ENCODE peak calls at places on chromosomes 13 and 19, in seven cellular contexts. One of them, this sample, is unnamed.
A peak's percentile ranks its signal among the peaks of the same experiment; 100 is the strongest.

GRCh38 chr19:36213793-36214387 is 575 bp downstream of the ZNF565 start:
- DNase-seq in GM20000: no peak
- DNase-seq in omental fat pad: peak; percentile 26
- DNase-seq in neural crest cell: no peak
- DNase-seq in transverse colon: no peak
- DNase-seq in DND-41: no peak
- DNase-seq in endodermal cell: no peak
- DNase-seq in this sample: no peak

GRCh38 chr19:33374406-33374703 is 846 bp downstream of the CEBPG start:
- DNase-seq in DND-41: peak; percentile 38
- DNase-seq in GM20000: no peak
- DNase-seq in omental fat pad: no peak
- DNase-seq in transverse colon: no peak
- DNase-seq in endodermal cell: no peak
- DNase-seq in neural crest cell: no peak
- DNase-seq in this sample: no peak

GRCh38 chr19:31264379-31264778 is 84.9 kb downstream of the TSHZ3 start:
- DNase-seq in DND-41: no peak
- DNase-seq in omental fat pad: no peak
- DNase-seq in neural crest cell: no peak
- DNase-seq in GM20000: no peak
- DNase-seq in transverse colon: no peak
- DNase-seq in endodermal cell: no peak
- DNase-seq in this sample: no peak

GRCh38 chr13:111339366-111340143 is 19.1 kb downstream of the TEX29 start:
- DNase-seq in omental fat pad: no peak
- DNase-seq in DND-41: no peak
- DNase-seq in GM20000: no peak
- DNase-seq in endodermal cell: peak; percentile 33
- DNase-seq in neural crest cell: no peak
- DNase-seq in transverse colon: no peak
- DNase-seq in this sample: no peak

GRCh38 chr13:51453959-51454703 is 1.3 kb upstream of the INTS6 start:
- DNase-seq in endodermal cell: peak; percentile 68
- DNase-seq in neural crest cell: no peak
- DNase-seq in omental fat pad: no peak
- DNase-seq in GM20000: peak; percentile 30
- DNase-seq in DND-41: peak; percentile 19
- DNase-seq in transverse colon: peak; percentile 33
- DNase-seq in this sample: no peak

GRCh38 chr19:18193388-18194207 is 580 bp downstream of the MPV17L2 start:
- DNase-seq in transverse colon: no peak
- DNase-seq in GM20000: no peak
- DNase-seq in omental fat pad: no peak
- DNase-seq in neural crest cell: no peak
- DNase-seq in endodermal cell: peak; percentile 67
- DNase-seq in DND-41: peak; percentile 19
- DNase-seq in this sample: no peak

GRCh38 chr19:50224986-50225747 is 21.7 kb downstream of the MYH14 start:
- DNase-seq in omental fat pad: no peak
- DNase-seq in transverse colon: no peak
- DNase-seq in DND-41: no peak
- DNase-seq in endodermal cell: no peak
- DNase-seq in GM20000: no peak
- DNase-seq in neural crest cell: no peak
- DNase-seq in this sample: no peak

GRCh38 chr13:20128459-20128927 is 32.4 kb downstream of the GJA3 start:
- DNase-seq in endodermal cell: peak; percentile 72
- DNase-seq in GM20000: no peak
- DNase-seq in DND-41: peak; percentile 27
- DNase-seq in omental fat pad: no peak
- DNase-seq in neural crest cell: no peak
- DNase-seq in transverse colon: peak; percentile 41
- DNase-seq in this sample: no peak

GRCh38 chr19:12788682-12789097 is 2.6 kb upstream of the JUNB start:
- DNase-seq in transverse colon: peak; percentile 89
- DNase-seq in DND-41: no peak
- DNase-seq in omental fat pad: no peak
- DNase-seq in endodermal cell: peak; percentile 77
- DNase-seq in neural crest cell: no peak
- DNase-seq in GM20000: peak; percentile 86
- DNase-seq in this sample: no peak

GRCh38 chr13:108734676-108735075 is 105.3 kb downstream of the MYO16 start:
- DNase-seq in transverse colon: no peak
- DNase-seq in endodermal cell: peak; percentile 76
- DNase-seq in DND-41: no peak
- DNase-seq in neural crest cell: no peak
- DNase-seq in GM20000: no peak
- DNase-seq in omental fat pad: no peak
- DNase-seq in this sample: no peak

GRCh38 chr19:45079063-45079910 is at the start of gene GEMIN7:
- DNase-seq in neural crest cell: peak; percentile 83
- DNase-seq in endodermal cell: peak; percentile 94
- DNase-seq in DND-41: peak; percentile 84
- DNase-seq in transverse colon: peak; percentile 79
- DNase-seq in GM20000: peak; percentile 85
- DNase-seq in omental fat pad: no peak
- DNase-seq in this sample: no peak

GRCh38 chr13:58119351-58119750 is 487.8 kb downstream of the PCDH17 start:
- DNase-seq in neural crest cell: no peak
- DNase-seq in omental fat pad: no peak
- DNase-seq in DND-41: no peak
- DNase-seq in endodermal cell: no peak
- DNase-seq in transverse colon: no peak
- DNase-seq in GM20000: no peak
- DNase-seq in this sample: no peak

GRCh38 chr19:38321646-38322323 is 2.1 kb downstream of the KCNK6 start:
- DNase-seq in DND-41: no peak
- DNase-seq in omental fat pad: peak; percentile 47
- DNase-seq in neural crest cell: no peak
- DNase-seq in transverse colon: peak; percentile 58
- DNase-seq in endodermal cell: no peak
- DNase-seq in GM20000: no peak
- DNase-seq in this sample: no peak

GRCh38 chr13:71327266-71327665 is 539.7 kb downstream of the DACH1 start:
- DNase-seq in DND-41: no peak
- DNase-seq in neural crest cell: no peak
- DNase-seq in endodermal cell: no peak
- DNase-seq in omental fat pad: no peak
- DNase-seq in transverse colon: no peak
- DNase-seq in GM20000: no peak
- DNase-seq in this sample: no peak

GRCh38 chr13:99403458-99403971 is 96.3 kb upstream of the GPR183 start:
- DNase-seq in endodermal cell: no peak
- DNase-seq in transverse colon: peak; percentile 80
- DNase-seq in omental fat pad: no peak
- DNase-seq in neural crest cell: no peak
- DNase-seq in DND-41: no peak
- DNase-seq in GM20000: no peak
- DNase-seq in this sample: no peak

GRCh38 chr13:33927315-33927714 is 109.4 kb downstream of the RFC3 start:
- DNase-seq in GM20000: no peak
- DNase-seq in transverse colon: no peak
- DNase-seq in neural crest cell: no peak
- DNase-seq in omental fat pad: no peak
- DNase-seq in DND-41: no peak
- DNase-seq in endodermal cell: no peak
- DNase-seq in this sample: no peak

GRCh38 chr19:29815231-29815630 is 3.4 kb downstream of the CCNE1 start:
- DNase-seq in GM20000: peak; percentile 57
- DNase-seq in endodermal cell: no peak
- DNase-seq in neural crest cell: no peak
- DNase-seq in transverse colon: peak; percentile 46
- DNase-seq in omental fat pad: no peak
- DNase-seq in DND-41: no peak
- DNase-seq in this sample: no peak

GRCh38 chr13:33322474-33322827 is 36.9 kb upstream of the STARD13 start:
- DNase-seq in GM20000: no peak
- DNase-seq in DND-41: no peak
- DNase-seq in transverse colon: peak; percentile 24
- DNase-seq in endodermal cell: no peak
- DNase-seq in neural crest cell: no peak
- DNase-seq in omental fat pad: no peak
- DNase-seq in this sample: no peak

DNA sequence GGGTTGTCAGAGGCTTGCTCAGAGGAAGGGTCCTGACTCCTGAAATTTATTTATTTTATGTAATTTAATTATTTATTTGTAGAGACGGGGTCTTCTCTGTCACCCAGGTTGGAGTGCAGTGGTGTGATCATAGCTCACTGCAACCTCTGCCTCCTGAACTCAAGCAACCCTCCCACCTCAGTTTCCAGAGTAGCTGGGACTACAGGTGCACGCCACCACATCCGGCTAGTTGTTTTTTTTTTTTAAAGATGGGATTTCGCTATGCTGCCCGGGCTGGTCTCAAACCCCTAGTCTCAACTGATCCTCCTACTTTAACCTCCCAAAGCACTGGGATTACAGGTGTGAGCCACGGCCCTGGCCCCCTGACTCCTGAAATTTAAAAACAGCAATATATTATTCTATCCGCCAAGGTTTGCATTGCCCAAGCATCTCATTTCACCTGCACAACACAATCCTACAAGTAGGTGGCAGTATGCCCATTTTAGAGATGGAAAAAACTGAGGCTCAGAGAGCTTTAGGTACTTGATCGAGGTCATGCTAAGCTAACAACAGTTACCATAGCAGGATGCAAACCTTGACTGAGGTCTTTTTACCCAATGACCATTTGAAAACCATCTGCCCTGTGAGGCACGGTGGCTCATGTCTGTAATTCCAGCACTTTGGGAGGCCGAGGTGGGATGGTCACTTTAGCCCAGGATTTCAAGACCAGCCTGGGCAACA is 18.1 kb downstream of the ARHGEF18 start:
- DNase-seq in transverse colon: no peak
- DNase-seq in endodermal cell: no peak
- DNase-seq in DND-41: peak; percentile 32
- DNase-seq in GM20000: peak; percentile 67
- DNase-seq in omental fat pad: no peak
- DNase-seq in neural crest cell: no peak
- DNase-seq in this sample: no peak
- TF ChIP-seq CTCF in transverse colon: no peak
- TF ChIP-seq CTCF in endodermal cell: peak; percentile 66
- TF ChIP-seq CTCF in DND-41: peak; percentile 70
- TF ChIP-seq CTCF in GM20000: peak; percentile 62
- TF ChIP-seq CTCF in omental fat pad: no peak
- TF ChIP-seq CTCF in neural crest cell: peak; percentile 54
- TF ChIP-seq CTCF in this sample: peak; percentile 35

DNA sequence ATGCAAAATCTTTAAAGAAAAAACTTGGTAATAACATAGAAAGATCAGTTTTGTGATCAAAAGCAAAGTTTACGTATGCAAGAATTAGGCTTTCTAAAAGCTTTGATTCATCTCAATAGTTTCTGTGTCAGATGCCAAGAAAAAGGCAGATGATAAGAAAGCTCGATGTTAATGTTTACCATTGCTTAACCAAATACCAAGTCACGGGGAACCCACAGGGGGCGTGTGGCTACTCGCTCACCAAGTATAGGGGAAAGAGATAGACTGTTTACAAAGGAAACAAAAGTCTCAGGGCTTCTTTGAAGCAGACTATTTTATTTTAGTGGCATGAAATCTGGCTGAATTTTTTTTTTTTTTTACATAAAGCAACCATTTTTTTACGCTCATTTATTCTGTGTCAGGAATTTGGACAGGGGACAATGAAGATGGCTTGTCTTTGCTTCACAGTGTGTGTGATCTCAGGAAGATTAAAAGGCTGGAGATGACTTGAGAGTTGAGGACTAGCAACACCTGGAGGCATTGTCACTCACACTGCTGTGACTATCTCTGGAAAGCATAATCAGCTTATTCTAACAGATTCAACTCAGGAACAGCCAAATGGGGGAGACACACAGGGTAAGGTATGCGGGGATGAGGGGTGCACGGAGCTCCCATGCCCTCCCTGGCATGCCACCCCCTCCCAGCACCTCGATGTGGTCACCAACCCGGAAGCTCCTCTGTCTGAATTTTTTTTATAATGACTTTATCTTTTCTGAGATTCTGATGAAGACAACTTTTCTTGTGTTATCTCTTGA is 24.9 kb downstream of the RCBTB1 start:
- DNase-seq in GM20000: peak; percentile 43
- DNase-seq in DND-41: no peak
- DNase-seq in omental fat pad: no peak
- DNase-seq in endodermal cell: peak; percentile 81
- DNase-seq in neural crest cell: no peak
- DNase-seq in transverse colon: peak; percentile 15
- DNase-seq in this sample: peak; percentile 42
- TF ChIP-seq CTCF in GM20000: no peak
- TF ChIP-seq CTCF in DND-41: no peak
- TF ChIP-seq CTCF in omental fat pad: no peak
- TF ChIP-seq CTCF in endodermal cell: peak; percentile 62
- TF ChIP-seq CTCF in neural crest cell: no peak
- TF ChIP-seq CTCF in transverse colon: no peak
- TF ChIP-seq CTCF in this sample: no peak

DNA sequence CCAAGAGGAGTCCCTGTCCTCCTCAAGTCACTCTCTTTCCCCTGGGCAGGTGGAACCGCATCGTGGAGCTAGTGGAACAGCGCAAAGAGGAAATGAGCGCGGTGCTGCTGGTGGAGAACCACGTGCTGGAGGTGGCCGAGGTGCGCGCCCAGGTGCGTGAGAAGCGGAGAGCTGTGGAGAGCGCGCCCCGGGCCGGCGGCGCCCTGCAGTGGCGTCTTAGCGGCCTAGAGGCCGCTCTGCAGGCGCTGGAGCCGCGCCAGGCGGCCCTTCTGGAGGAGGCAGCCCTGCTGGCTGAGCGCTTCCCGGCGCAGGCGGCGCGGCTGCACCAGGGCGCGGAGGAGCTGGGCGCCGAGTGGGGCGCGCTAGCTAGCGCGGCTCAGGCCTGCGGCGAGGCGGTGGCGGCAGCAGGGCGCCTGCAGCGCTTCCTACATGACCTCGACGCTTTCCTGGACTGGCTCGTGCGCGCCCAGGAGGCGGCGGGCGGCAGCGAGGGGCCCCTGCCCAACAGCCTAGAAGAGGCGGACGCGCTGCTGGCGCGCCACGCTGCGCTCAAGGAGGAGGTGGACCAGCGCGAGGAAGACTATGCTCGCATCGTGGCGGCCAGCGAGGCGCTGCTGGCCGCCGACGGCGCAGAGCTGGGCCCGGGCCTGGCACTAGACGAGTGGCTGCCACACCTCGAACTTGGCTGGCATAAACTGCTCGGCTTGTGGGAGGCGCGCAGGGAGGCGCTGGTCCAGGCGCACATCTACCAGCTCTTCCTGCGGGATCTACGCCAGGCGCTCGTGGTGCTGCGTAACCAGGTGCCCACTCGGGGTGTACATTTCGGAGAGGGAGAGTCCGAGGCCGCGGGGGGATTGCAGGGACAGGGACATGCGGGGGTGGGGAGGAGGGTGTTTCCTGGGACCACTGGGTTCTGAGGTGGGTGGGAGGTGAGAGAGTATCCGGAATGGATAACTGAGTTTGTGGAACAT is 52.8 kb downstream of the SPTBN4 start:
- DNase-seq in GM20000: no peak
- DNase-seq in endodermal cell: peak; percentile 81
- DNase-seq in omental fat pad: no peak
- DNase-seq in transverse colon: no peak
- DNase-seq in DND-41: no peak
- DNase-seq in neural crest cell: no peak
- DNase-seq in this sample: no peak
- TF ChIP-seq CTCF in GM20000: no peak
- TF ChIP-seq CTCF in endodermal cell: peak; percentile 55
- TF ChIP-seq CTCF in omental fat pad: no peak
- TF ChIP-seq CTCF in transverse colon: no peak
- TF ChIP-seq CTCF in DND-41: no peak
- TF ChIP-seq CTCF in neural crest cell: no peak
- TF ChIP-seq CTCF in this sample: no peak

GRCh38 chr13:37640499-37640898 is 41.9 kb upstream of the POSTN start:
- DNase-seq in endodermal cell: no peak
- DNase-seq in GM20000: no peak
- DNase-seq in neural crest cell: no peak
- DNase-seq in omental fat pad: no peak
- DNase-seq in transverse colon: no peak
- DNase-seq in DND-41: no peak
- DNase-seq in this sample: no peak
- TF ChIP-seq CTCF in endodermal cell: peak; percentile 84
- TF ChIP-seq CTCF in GM20000: no peak
- TF ChIP-seq CTCF in neural crest cell: peak; percentile 73
- TF ChIP-seq CTCF in omental fat pad: no peak
- TF ChIP-seq CTCF in transverse colon: peak; percentile 16
- TF ChIP-seq CTCF in DND-41: no peak
- TF ChIP-seq CTCF in this sample: peak; percentile 30